ENCODE peak calls at places on chromosomes 1 and 21, in ten cellular contexts. S is A172, U is NCI-H1092, Q is EH, L is HuH-7, J is caudate nucleus, G is NCI-H345, M is lung microvascular endothelial cell, A is Calu3, Z is ELR. B is an unnamed sample.

GRCh38 chr1:15236226-15237145 is 10.5 kb upstream of the FHAD1 start:
- DNase-seq in U (no peak), Z (peak), L (no peak), M (no peak), A (no peak), S (peak), G (no peak), Q (peak), J (no peak), B (peak)

GRCh38 chr21:26920055-26920454 is 46.8 kb downstream of the ADAMTS5 start:
- DNase-seq in M (no peak), J (no peak), G (no peak), S (no peak), Q (peak), U (no peak), L (no peak), A (no peak), Z (no peak), B (no peak)

GRCh38 chr1:182939413-182939812 is 13.6 kb downstream of the SHCBP1L start:
- DNase-seq in Z (no peak), M (no peak), S (no peak), L (no peak), Q (no peak), G (no peak), A (no peak), J (no peak), U (no peak), B (no peak)

GRCh38 chr1:215631489-215631888 is 64.4 kb downstream of the KCTD3 start:
- DNase-seq in Q (peak), Z (peak), L (no peak), S (peak), U (peak), G (peak), A (peak), M (no peak), J (no peak), B (peak)

GRCh38 chr1:91885331-91885715 is 628 bp downstream of the TGFBR3 start:
- DNase-seq in A (peak), G (peak), S (no peak), M (peak), U (no peak), Q (peak), J (peak), L (no peak), Z (peak), B (no peak)

GRCh38 chr1:174999926-175000696 is at the start of gene CACYBP:
- DNase-seq in Q (peak), M (no peak), J (peak), U (peak), A (no peak), S (peak), G (peak), L (peak), Z (peak), B (peak)

GRCh38 chr21:44834951-44835646 is 17.2 kb upstream of the SUMO3 start:
- DNase-seq in M (no peak), Z (no peak), A (peak), L (no peak), J (no peak), S (no peak), G (no peak), Q (no peak), U (no peak), B (no peak)

GRCh38 chr1:180193371-180194047 is 36.6 kb upstream of the LHX4 start:
- DNase-seq in G (no peak), Z (no peak), A (no peak), Q (no peak), S (no peak), L (no peak), U (no peak), M (no peak), J (no peak), B (no peak)

GRCh38 chr1:222463059-222463730 is 84.7 kb downstream of the HHIPL2 start:
- DNase-seq in A (no peak), G (no peak), J (no peak), L (no peak), S (no peak), Q (no peak), M (no peak), Z (no peak), U (no peak), B (no peak)

GRCh38 chr1:31936278-31936965 is 1.7 kb downstream of the PTP4A2 start:
- DNase-seq in M (peak), A (no peak), U (no peak), J (no peak), S (no peak), Z (peak), L (no peak), G (no peak), Q (peak), B (no peak)

B was measured in HT1080.